ENCODE peak calls at places on chromosomes 1 and 21, in eight cellular contexts. E is activated T-cell treated with anti-CD3 and anti-CD28 coated beads, Interleukin-2, amount 50 U/mL, for 4 hours; A is upper lobe of left lung; B is upper lobe of right lung; Q is stimulated activated naive B cell treated with anti-CD40 and anti-IgM and Interleukin-4, amounts not matched to agents 10 μg/mL and 1 μg/mL and 100 μg/mL, for 72 hours; F is HCT116; H is K562; K is heart right ventricle. S is an unnamed sample.
A peak's percentile ranks its signal among the peaks of the same experiment; 100 is the strongest.

GRCh38 chr1:160629286-160630210 is 17.3 kb downstream of the SLAMF1 start:
- ATAC-seq in Q (peak; percentile 29), K (peak; percentile 63), B (peak; percentile 73), F (no peak), A (peak; percentile 71), E (peak; percentile 22), H (peak; percentile 31), S (peak; percentile 10)

GRCh38 chr1:157403608-157404007 is 148.7 kb downstream of the FCRL5 start:
- ATAC-seq in Q (peak; percentile 45), K (no peak), F (no peak), B (peak; percentile 6), E (no peak), A (peak; percentile 12), H (peak; percentile 52), S (no peak)

GRCh38 chr21:43370888-43371570 is 55.9 kb downstream of the SIK1 start:
- ATAC-seq in F (no peak), H (no peak), E (no peak), B (no peak), Q (no peak), K (no peak), A (no peak), S (no peak)

GRCh38 chr1:202251424-202252256 is 58.0 kb downstream of the LGR6 start:
- ATAC-seq in H (no peak), K (no peak), B (no peak), Q (peak; percentile 77), A (no peak), E (no peak), F (no peak), S (no peak)

GRCh38 chr1:22969224-22969829 is 3.3 kb downstream of the LACTBL1 start:
- ATAC-seq in Q (no peak), F (no peak), H (no peak), A (peak; percentile 35), B (peak; percentile 31), K (peak; percentile 50), E (no peak), S (no peak)

GRCh38 chr1:54591127-54591756 is 32.1 kb downstream of the FAM151A start:
- ATAC-seq in F (no peak), A (no peak), Q (no peak), K (no peak), B (no peak), H (no peak), E (no peak), S (no peak)

GRCh38 chr1:19484338-19484792 is 974 bp downstream of the CAPZB start:
- ATAC-seq in Q (no peak), A (no peak), B (no peak), F (no peak), K (no peak), E (no peak), H (no peak), S (no peak)

GRCh38 chr1:226814751-226815496 is 55.5 kb upstream of the PSEN2 start:
- ATAC-seq in B (peak; percentile 97), E (no peak), K (peak; percentile 94), A (peak; percentile 85), F (peak; percentile 91), Q (no peak), H (peak; percentile 78), S (no peak)

GRCh38 chr1:117116784-117117130 is 4.8 kb downstream of the TRIM45 start:
- ATAC-seq in B (no peak), A (no peak), K (no peak), Q (no peak), E (no peak), H (no peak), F (no peak), S (no peak)

GRCh38 chr1:165376041-165376810 is 19.7 kb upstream of the LMX1A start:
- ATAC-seq in K (peak; percentile 98), Q (peak; percentile 58), H (peak; percentile 76), F (peak; percentile 86), A (peak; percentile 92), E (peak; percentile 91), B (peak; percentile 85), S (peak; percentile 83)

GRCh38 chr1:21700094-21700493 is 30.9 kb upstream of the RAP1GAP start:
- ATAC-seq in F (no peak), K (no peak), Q (no peak), A (no peak), H (no peak), E (no peak), B (no peak), S (no peak)

GRCh38 chr1:93576346-93576745 is 105.3 kb downstream of the BCAR3 start:
- ATAC-seq in Q (no peak), F (no peak), K (no peak), A (no peak), H (no peak), E (no peak), B (no peak), S (no peak)

GRCh38 chr1:201551877-201552731 is 13.2 kb downstream of the NAV1 start:
- ATAC-seq in Q (no peak), F (peak; percentile 64), B (peak; percentile 84), H (peak; percentile 75), K (no peak), A (peak; percentile 56), E (no peak), S (peak; percentile 28)

GRCh38 chr1:34597877-34598514 is 156.9 kb upstream of the GJB5 start:
- ATAC-seq in B (peak; percentile 93), H (peak; percentile 95), Q (peak; percentile 88), E (no peak), F (peak; percentile 98), K (no peak), A (peak; percentile 72), S (peak; percentile 26)

GRCh38 chr1:152374451-152374850 is 14.6 kb upstream of the FLG2 start:
- ATAC-seq in K (peak; percentile 84), H (no peak), A (no peak), B (no peak), Q (no peak), F (no peak), E (no peak), S (no peak)

GRCh38 chr1:108569097-108569728 is 9.3 kb downstream of the EEIG2 start:
- ATAC-seq in Q (no peak), H (no peak), F (no peak), B (no peak), K (no peak), A (no peak), E (no peak), S (no peak)

GRCh38 chr21:29453511-29453910 is 154.8 kb downstream of the BACH1 start:
- ATAC-seq in F (no peak), H (no peak), A (no peak), K (no peak), E (no peak), B (no peak), Q (peak; percentile 52), S (no peak)

GRCh38 chr1:82264762-82265161 is 464.0 kb downstream of the ADGRL2 start:
- ATAC-seq in F (no peak), A (no peak), H (no peak), Q (no peak), K (no peak), B (no peak), E (no peak), S (no peak)

GRCh38 chr1:18037651-18038050 is 69.9 kb upstream of the IGSF21 start:
- ATAC-seq in A (no peak), B (no peak), F (no peak), K (no peak), Q (no peak), E (no peak), H (no peak), S (no peak)

GRCh38 chr1:152888126-152888525 is 10.0 kb downstream of the SMCP start:
- ATAC-seq in H (no peak), B (no peak), F (no peak), A (no peak), Q (no peak), E (no peak), K (no peak), S (no peak)

GRCh38 chr1:14996133-14997050 is 157.2 kb upstream of the TMEM51 start:
- ATAC-seq in K (no peak), B (peak; percentile 49), E (no peak), Q (no peak), F (peak; percentile 86), H (peak; percentile 85), A (peak; percentile 65), S (no peak)

GRCh38 chr1:10530281-10530740 is 55.6 kb downstream of the PEX14 start:
- ATAC-seq in K (peak; percentile 68), H (peak; percentile 85), B (peak; percentile 97), E (no peak), F (peak; percentile 64), A (peak; percentile 72), Q (peak; percentile 23), S (no peak)

GRCh38 chr1:27388337-27389005 is 4.0 kb upstream of the GPR3 start:
- ATAC-seq in A (no peak), E (no peak), Q (no peak), F (peak; percentile 35), K (no peak), B (peak; percentile 74), H (peak; percentile 36), S (no peak)

GRCh38 chr1:203306089-203306969 is 1.0 kb downstream of the BTG2 start:
- ATAC-seq in B (peak; percentile 68), E (no peak), K (peak; percentile 74), F (peak; percentile 46), Q (peak; percentile 25), A (peak; percentile 30), H (peak; percentile 66), S (no peak)

GRCh38 chr1:27418786-27419185 is 26.4 kb downstream of the GPR3 start:
- ATAC-seq in F (no peak), A (no peak), H (no peak), E (no peak), B (peak; percentile 21), K (no peak), Q (no peak), S (no peak)

GRCh38 chr1:115156826-115157468 is 67.6 kb upstream of the TSPAN2 start:
- ATAC-seq in H (no peak), K (no peak), E (no peak), F (no peak), A (no peak), B (no peak), Q (no peak), S (no peak)

GRCh38 chr1:68230901-68231626 is 1.3 kb downstream of the WLS start:
- ATAC-seq in Q (peak; percentile 42), H (no peak), A (peak; percentile 36), K (peak; percentile 46), B (peak; percentile 42), F (no peak), E (no peak), S (no peak)

GRCh38 chr1:200006711-200007110 is 20.8 kb upstream of the NR5A2 start:
- ATAC-seq in Q (no peak), H (no peak), K (no peak), B (no peak), A (no peak), E (no peak), F (no peak), S (no peak)

GRCh38 chr1:147853391-147853790 is 49.2 kb upstream of the GJA8 start:
- ATAC-seq in Q (no peak), B (peak; percentile 26), F (no peak), K (no peak), H (no peak), A (no peak), E (no peak), S (no peak)

GRCh38 chr1:59498640-59499039 is 201.7 kb downstream of the FGGY start:
- ATAC-seq in B (peak; percentile 77), K (peak; percentile 82), F (no peak), Q (no peak), H (no peak), E (no peak), A (peak; percentile 79), S (no peak)

GRCh38 chr21:32572574-32573420 is 12.5 kb downstream of the TCP10L start:
- ATAC-seq in E (no peak), B (no peak), K (no peak), A (no peak), Q (no peak), H (peak; percentile 69), F (no peak), S (no peak)

GRCh38 chr1:172893146-172893841 is 157.4 kb downstream of the TNFSF18 start:
- ATAC-seq in E (no peak), F (peak; percentile 14), K (peak; percentile 71), H (no peak), A (no peak), Q (peak; percentile 34), B (no peak), S (peak; percentile 53)

GRCh38 chr1:192010406-192010805 is 147.9 kb upstream of the RGS18 start:
- ATAC-seq in A (no peak), B (no peak), K (no peak), F (no peak), Q (no peak), E (no peak), H (no peak), S (no peak)

GRCh38 chr1:8880068-8880676 is 1.7 kb upstream of the ENO1 start:
- ATAC-seq in K (no peak), E (no peak), B (peak; percentile 14), H (peak; percentile 53), F (no peak), A (peak; percentile 65), Q (no peak), S (no peak)

S was measured in activated T-helper 17 cell treated with anti-CD3 and anti-CD28 coated beads, Interleukin-2, amount 50 U/mL, for 72 hours.